ENCODE peak calls at places on chromosome 10, in eight cellular contexts. One of them, this sample, is unnamed.

GRCh38 chr10:60937022-60937421 is 7.0 kb downstream of the RHOBTB1 start:
- DNase-seq in WERI-Rb-1: no peak
- DNase-seq in adrenal gland: no peak
- DNase-seq in left ventricle myocardium inferior: no peak
- DNase-seq in tibial artery: no peak
- DNase-seq in fibroblast of the aortic adventitia: no peak
- DNase-seq in Kasumi-1: no peak
- DNase-seq in NB4: no peak
- DNase-seq in this sample: no peak

GRCh38 chr10:85645851-85646250 is 720.7 kb downstream of the GRID1 start:
- DNase-seq in WERI-Rb-1: no peak
- DNase-seq in adrenal gland: no peak
- DNase-seq in left ventricle myocardium inferior: no peak
- DNase-seq in tibial artery: no peak
- DNase-seq in fibroblast of the aortic adventitia: no peak
- DNase-seq in Kasumi-1: no peak
- DNase-seq in NB4: no peak
- DNase-seq in this sample: no peak

GRCh38 chr10:52865213-52865612 is 92.6 kb upstream of the MBL2 start:
- DNase-seq in WERI-Rb-1: no peak
- DNase-seq in adrenal gland: no peak
- DNase-seq in left ventricle myocardium inferior: no peak
- DNase-seq in tibial artery: no peak
- DNase-seq in fibroblast of the aortic adventitia: no peak
- DNase-seq in Kasumi-1: no peak
- DNase-seq in NB4: no peak
- DNase-seq in this sample: no peak

GRCh38 chr10:132107211-132107946 is 41.6 kb downstream of the JAKMIP3 start:
- DNase-seq in WERI-Rb-1: peak; percentile 22
- DNase-seq in adrenal gland: peak; percentile 42
- DNase-seq in left ventricle myocardium inferior: no peak
- DNase-seq in tibial artery: peak; percentile 48
- DNase-seq in fibroblast of the aortic adventitia: no peak
- DNase-seq in Kasumi-1: no peak
- DNase-seq in NB4: no peak
- DNase-seq in this sample: no peak

GRCh38 chr10:83990126-83990525 is 149.2 kb upstream of the GHITM start:
- DNase-seq in WERI-Rb-1: no peak
- DNase-seq in adrenal gland: no peak
- DNase-seq in left ventricle myocardium inferior: no peak
- DNase-seq in tibial artery: no peak
- DNase-seq in fibroblast of the aortic adventitia: no peak
- DNase-seq in Kasumi-1: no peak
- DNase-seq in NB4: peak; percentile 78
- DNase-seq in this sample: no peak

GRCh38 chr10:4740471-4740870 is 85.5 kb upstream of the AKR1E2 start:
- DNase-seq in WERI-Rb-1: no peak
- DNase-seq in adrenal gland: no peak
- DNase-seq in left ventricle myocardium inferior: no peak
- DNase-seq in tibial artery: no peak
- DNase-seq in fibroblast of the aortic adventitia: no peak
- DNase-seq in Kasumi-1: no peak
- DNase-seq in NB4: no peak
- DNase-seq in this sample: no peak

GRCh38 chr10:72044417-72045041 is 43.8 kb downstream of the SPOCK2 start:
- DNase-seq in WERI-Rb-1: no peak
- DNase-seq in adrenal gland: peak; percentile 86
- DNase-seq in left ventricle myocardium inferior: peak; percentile 42
- DNase-seq in tibial artery: peak; percentile 81
- DNase-seq in fibroblast of the aortic adventitia: no peak
- DNase-seq in Kasumi-1: no peak
- DNase-seq in NB4: no peak
- DNase-seq in this sample: no peak

GRCh38 chr10:69265521-69265920 is 12.8 kb upstream of the HK1 start:
- DNase-seq in WERI-Rb-1: no peak
- DNase-seq in adrenal gland: no peak
- DNase-seq in left ventricle myocardium inferior: no peak
- DNase-seq in tibial artery: no peak
- DNase-seq in fibroblast of the aortic adventitia: no peak
- DNase-seq in Kasumi-1: no peak
- DNase-seq in NB4: no peak
- DNase-seq in this sample: no peak

GRCh38 chr10:21208666-21209316 is 311.7 kb upstream of the NEBL start:
- DNase-seq in WERI-Rb-1: no peak
- DNase-seq in adrenal gland: no peak
- DNase-seq in left ventricle myocardium inferior: no peak
- DNase-seq in tibial artery: no peak
- DNase-seq in fibroblast of the aortic adventitia: no peak
- DNase-seq in Kasumi-1: no peak
- DNase-seq in NB4: no peak
- DNase-seq in this sample: no peak

GRCh38 chr10:19966751-19967150 is 150.5 kb downstream of the PLXDC2 start:
- DNase-seq in WERI-Rb-1: peak; percentile 29
- DNase-seq in adrenal gland: no peak
- DNase-seq in left ventricle myocardium inferior: no peak
- DNase-seq in tibial artery: no peak
- DNase-seq in fibroblast of the aortic adventitia: no peak
- DNase-seq in Kasumi-1: no peak
- DNase-seq in NB4: no peak
- DNase-seq in this sample: no peak

GRCh38 chr10:2414562-2414961 is 652.8 kb upstream of the PFKP start:
- DNase-seq in WERI-Rb-1: no peak
- DNase-seq in adrenal gland: no peak
- DNase-seq in left ventricle myocardium inferior: no peak
- DNase-seq in tibial artery: no peak
- DNase-seq in fibroblast of the aortic adventitia: no peak
- DNase-seq in Kasumi-1: no peak
- DNase-seq in NB4: no peak
- DNase-seq in this sample: no peak

GRCh38 chr10:128871671-128872231 is 595.3 kb upstream of the MGMT start:
- DNase-seq in WERI-Rb-1: no peak
- DNase-seq in adrenal gland: no peak
- DNase-seq in left ventricle myocardium inferior: no peak
- DNase-seq in tibial artery: peak; percentile 34
- DNase-seq in fibroblast of the aortic adventitia: no peak
- DNase-seq in Kasumi-1: no peak
- DNase-seq in NB4: no peak
- DNase-seq in this sample: no peak

GRCh38 chr10:9992656-9993055 is 1025.0 kb upstream of the CELF2 start:
- DNase-seq in WERI-Rb-1: no peak
- DNase-seq in adrenal gland: no peak
- DNase-seq in left ventricle myocardium inferior: no peak
- DNase-seq in tibial artery: no peak
- DNase-seq in fibroblast of the aortic adventitia: no peak
- DNase-seq in Kasumi-1: no peak
- DNase-seq in NB4: no peak
- DNase-seq in this sample: no peak

GRCh38 chr10:108052981-108053380 is 888.5 kb upstream of the SORCS1 start:
- DNase-seq in WERI-Rb-1: no peak
- DNase-seq in adrenal gland: no peak
- DNase-seq in left ventricle myocardium inferior: no peak
- DNase-seq in tibial artery: no peak
- DNase-seq in fibroblast of the aortic adventitia: no peak
- DNase-seq in Kasumi-1: no peak
- DNase-seq in NB4: no peak
- DNase-seq in this sample: peak; percentile 85

GRCh38 chr10:130300608-130301025 is 164.4 kb downstream of the GLRX3 start:
- DNase-seq in WERI-Rb-1: no peak
- DNase-seq in adrenal gland: peak; percentile 52
- DNase-seq in left ventricle myocardium inferior: peak; percentile 44
- DNase-seq in tibial artery: peak; percentile 68
- DNase-seq in fibroblast of the aortic adventitia: no peak
- DNase-seq in Kasumi-1: no peak
- DNase-seq in NB4: peak; percentile 82
- DNase-seq in this sample: no peak

GRCh38 chr10:24383681-24384106 is 174.8 kb downstream of the KIAA1217 start:
- DNase-seq in WERI-Rb-1: no peak
- DNase-seq in adrenal gland: peak; percentile 97
- DNase-seq in left ventricle myocardium inferior: peak; percentile 86
- DNase-seq in tibial artery: peak; percentile 79
- DNase-seq in fibroblast of the aortic adventitia: peak; percentile 98
- DNase-seq in Kasumi-1: peak; percentile 68
- DNase-seq in NB4: peak; percentile 85
- DNase-seq in this sample: peak; percentile 85

GRCh38 chr10:34585422-34586115 is 229.5 kb downstream of the PARD3 start:
- DNase-seq in WERI-Rb-1: no peak
- DNase-seq in adrenal gland: no peak
- DNase-seq in left ventricle myocardium inferior: no peak
- DNase-seq in tibial artery: no peak
- DNase-seq in fibroblast of the aortic adventitia: no peak
- DNase-seq in Kasumi-1: no peak
- DNase-seq in NB4: no peak
- DNase-seq in this sample: peak; percentile 39

GRCh38 chr10:70820976-70821750 is 5.4 kb downstream of the SGPL1 start:
- DNase-seq in WERI-Rb-1: no peak
- DNase-seq in adrenal gland: no peak
- DNase-seq in left ventricle myocardium inferior: no peak
- DNase-seq in tibial artery: no peak
- DNase-seq in fibroblast of the aortic adventitia: no peak
- DNase-seq in Kasumi-1: no peak
- DNase-seq in NB4: peak; percentile 11
- DNase-seq in this sample: no peak

GRCh38 chr10:113127285-113128283 is 177.5 kb downstream of the TCF7L2 start:
- DNase-seq in WERI-Rb-1: no peak
- DNase-seq in adrenal gland: no peak
- DNase-seq in left ventricle myocardium inferior: no peak
- DNase-seq in tibial artery: no peak
- DNase-seq in fibroblast of the aortic adventitia: peak; percentile 31
- DNase-seq in Kasumi-1: no peak
- DNase-seq in NB4: no peak
- DNase-seq in this sample: no peak

GRCh38 chr10:102436312-102436711 is 3.9 kb upstream of the CUEDC2 start:
- DNase-seq in WERI-Rb-1: no peak
- DNase-seq in adrenal gland: no peak
- DNase-seq in left ventricle myocardium inferior: no peak
- DNase-seq in tibial artery: no peak
- DNase-seq in fibroblast of the aortic adventitia: no peak
- DNase-seq in Kasumi-1: no peak
- DNase-seq in NB4: no peak
- DNase-seq in this sample: no peak

GRCh38 chr10:106571216-106571954 is 593.1 kb downstream of the SORCS1 start:
- DNase-seq in WERI-Rb-1: peak; percentile 16
- DNase-seq in adrenal gland: no peak
- DNase-seq in left ventricle myocardium inferior: no peak
- DNase-seq in tibial artery: no peak
- DNase-seq in fibroblast of the aortic adventitia: peak; percentile 52
- DNase-seq in Kasumi-1: peak; percentile 34
- DNase-seq in NB4: peak; percentile 42
- DNase-seq in this sample: peak; percentile 79

GRCh38 chr10:12056758-12057157 is 12.0 kb upstream of the DHTKD1 start:
- DNase-seq in WERI-Rb-1: no peak
- DNase-seq in adrenal gland: no peak
- DNase-seq in left ventricle myocardium inferior: no peak
- DNase-seq in tibial artery: peak; percentile 38
- DNase-seq in fibroblast of the aortic adventitia: peak; percentile 60
- DNase-seq in Kasumi-1: no peak
- DNase-seq in NB4: no peak
- DNase-seq in this sample: no peak

GRCh38 chr10:129055225-129055624 is 411.8 kb upstream of the MGMT start:
- DNase-seq in WERI-Rb-1: no peak
- DNase-seq in adrenal gland: no peak
- DNase-seq in left ventricle myocardium inferior: no peak
- DNase-seq in tibial artery: peak; percentile 24
- DNase-seq in fibroblast of the aortic adventitia: no peak
- DNase-seq in Kasumi-1: no peak
- DNase-seq in NB4: no peak
- DNase-seq in this sample: no peak

GRCh38 chr10:85613391-85613790 is 753.2 kb downstream of the GRID1 start:
- DNase-seq in WERI-Rb-1: no peak
- DNase-seq in adrenal gland: no peak
- DNase-seq in left ventricle myocardium inferior: no peak
- DNase-seq in tibial artery: peak; percentile 53
- DNase-seq in fibroblast of the aortic adventitia: no peak
- DNase-seq in Kasumi-1: no peak
- DNase-seq in NB4: no peak
- DNase-seq in this sample: no peak

GRCh38 chr10:76902949-76903348 is 734.7 kb downstream of the KCNMA1 start:
- DNase-seq in WERI-Rb-1: peak; percentile 80
- DNase-seq in adrenal gland: no peak
- DNase-seq in left ventricle myocardium inferior: peak; percentile 67
- DNase-seq in tibial artery: no peak
- DNase-seq in fibroblast of the aortic adventitia: peak; percentile 25
- DNase-seq in Kasumi-1: peak; percentile 42
- DNase-seq in NB4: peak; percentile 54
- DNase-seq in this sample: no peak

GRCh38 chr10:94858022-94858421 is 80.4 kb upstream of the CYP2C9 start:
- DNase-seq in WERI-Rb-1: peak; percentile 16
- DNase-seq in adrenal gland: no peak
- DNase-seq in left ventricle myocardium inferior: no peak
- DNase-seq in tibial artery: no peak
- DNase-seq in fibroblast of the aortic adventitia: no peak
- DNase-seq in Kasumi-1: no peak
- DNase-seq in NB4: no peak
- DNase-seq in this sample: no peak

GRCh38 chr10:3330687-3331086 is 158.1 kb upstream of the PITRM1 start:
- DNase-seq in WERI-Rb-1: no peak
- DNase-seq in adrenal gland: peak; percentile 76
- DNase-seq in left ventricle myocardium inferior: no peak
- DNase-seq in tibial artery: no peak
- DNase-seq in fibroblast of the aortic adventitia: peak; percentile 77
- DNase-seq in Kasumi-1: no peak
- DNase-seq in NB4: peak; percentile 78
- DNase-seq in this sample: no peak

GRCh38 chr10:68332259-68333057 is at the start of gene PBLD:
- DNase-seq in WERI-Rb-1: peak; percentile 86
- DNase-seq in adrenal gland: peak; percentile 89
- DNase-seq in left ventricle myocardium inferior: peak; percentile 72
- DNase-seq in tibial artery: peak; percentile 88
- DNase-seq in fibroblast of the aortic adventitia: peak; percentile 83
- DNase-seq in Kasumi-1: peak; percentile 80
- DNase-seq in NB4: peak; percentile 89
- DNase-seq in this sample: peak; percentile 70

GRCh38 chr10:124387078-124387874 is 31.4 kb downstream of the OAT start:
- DNase-seq in WERI-Rb-1: no peak
- DNase-seq in adrenal gland: no peak
- DNase-seq in left ventricle myocardium inferior: no peak
- DNase-seq in tibial artery: peak; percentile 47
- DNase-seq in fibroblast of the aortic adventitia: no peak
- DNase-seq in Kasumi-1: no peak
- DNase-seq in NB4: peak; percentile 22
- DNase-seq in this sample: no peak

GRCh38 chr10:121674885-121675284 is 76.6 kb upstream of the FGFR2 start:
- DNase-seq in WERI-Rb-1: no peak
- DNase-seq in adrenal gland: no peak
- DNase-seq in left ventricle myocardium inferior: no peak
- DNase-seq in tibial artery: no peak
- DNase-seq in fibroblast of the aortic adventitia: no peak
- DNase-seq in Kasumi-1: no peak
- DNase-seq in NB4: no peak
- DNase-seq in this sample: no peak

GRCh38 chr10:102473445-102474331 is 22.3 kb upstream of the C10orf95 start:
- DNase-seq in WERI-Rb-1: no peak
- DNase-seq in adrenal gland: no peak
- DNase-seq in left ventricle myocardium inferior: no peak
- DNase-seq in tibial artery: no peak
- DNase-seq in fibroblast of the aortic adventitia: no peak
- DNase-seq in Kasumi-1: no peak
- DNase-seq in NB4: no peak
- DNase-seq in this sample: no peak

GRCh38 chr10:73860050-73860491 is 14.3 kb downstream of the CAMK2G start:
- DNase-seq in WERI-Rb-1: no peak
- DNase-seq in adrenal gland: no peak
- DNase-seq in left ventricle myocardium inferior: no peak
- DNase-seq in tibial artery: no peak
- DNase-seq in fibroblast of the aortic adventitia: no peak
- DNase-seq in Kasumi-1: no peak
- DNase-seq in NB4: no peak
- DNase-seq in this sample: no peak

GRCh38 chr10:4725917-4726606 is 99.9 kb upstream of the AKR1E2 start:
- DNase-seq in WERI-Rb-1: no peak
- DNase-seq in adrenal gland: no peak
- DNase-seq in left ventricle myocardium inferior: no peak
- DNase-seq in tibial artery: no peak
- DNase-seq in fibroblast of the aortic adventitia: peak; percentile 81
- DNase-seq in Kasumi-1: no peak
- DNase-seq in NB4: no peak
- DNase-seq in this sample: peak; percentile 90